ENCODE peak calls at places on chromosome 4, in seven cellular contexts. Z, O, T, D, X, W and G are unnamed samples.

GRCh38 chr4:98659106-98659592 is 738 bp upstream of the TSPAN5 start:
- DNase-seq in T (no peak), W (no peak), D (no peak), Z (no peak), X (no peak), O (no peak), G (no peak)

GRCh38 chr4:102723511-102723910 is 37.3 kb downstream of the MANBA start:
- DNase-seq in W (no peak), Z (no peak), O (no peak), D (no peak), T (no peak), X (no peak), G (no peak)

GRCh38 chr4:56026596-56026995 is 77.9 kb downstream of the CEP135 start:
- DNase-seq in X (no peak), W (no peak), D (no peak), O (peak), Z (no peak), T (no peak), G (no peak)

GRCh38 chr4:41665808-41666207 is 82.7 kb downstream of the PHOX2B start:
- DNase-seq in T (no peak), X (no peak), Z (no peak), D (no peak), O (no peak), W (no peak), G (no peak)

GRCh38 chr4:5656415-5656814 is 51.9 kb downstream of the EVC2 start:
- DNase-seq in T (no peak), W (no peak), Z (no peak), O (no peak), D (no peak), X (no peak), G (no peak)

GRCh38 chr4:25903905-25904747 is 9.9 kb upstream of the SMIM20 start:
- DNase-seq in D (no peak), T (no peak), Z (no peak), W (no peak), X (no peak), O (no peak), G (no peak)

GRCh38 chr4:149264093-149264733 is 551.4 kb downstream of the IQCM start:
- DNase-seq in O (peak), X (peak), T (no peak), D (peak), W (peak), Z (peak), G (peak)

GRCh38 chr4:124804584-124804983 is 92.1 kb upstream of the ANKRD50 start:
- DNase-seq in O (no peak), Z (no peak), X (no peak), W (no peak), D (no peak), T (no peak), G (no peak)

GRCh38 chr4:18938343-18939109 is 917.0 kb upstream of the LCORL start:
- DNase-seq in D (no peak), T (no peak), W (no peak), O (no peak), X (no peak), Z (no peak), G (no peak)

GRCh38 chr4:53923921-53924320 is 140.5 kb downstream of the CHIC2 start:
- DNase-seq in O (no peak), T (no peak), D (no peak), Z (no peak), X (no peak), W (no peak), G (no peak)

GRCh38 chr4:29553842-29554241 is 1166.3 kb upstream of the PCDH7 start:
- DNase-seq in W (no peak), O (peak), T (no peak), X (no peak), D (no peak), Z (no peak), G (no peak)

GRCh38 chr4:126358041-126358440 is 1043.3 kb downstream of the FAT4 start:
- DNase-seq in D (no peak), Z (no peak), T (no peak), X (no peak), O (no peak), W (no peak), G (no peak)

GRCh38 chr4:186792994-186793393 is 69.3 kb upstream of the FAT1 start:
- DNase-seq in O (no peak), X (no peak), W (no peak), T (no peak), Z (no peak), D (no peak), G (no peak)

GRCh38 chr4:70714061-70714468 is 7.7 kb upstream of the RUFY3 start:
- DNase-seq in Z (peak), O (no peak), T (no peak), D (no peak), W (no peak), X (no peak), G (no peak)

GRCh38 chr4:184310171-184310567 is 92.5 kb upstream of the ENPP6 start:
- DNase-seq in X (no peak), Z (no peak), O (no peak), D (no peak), W (no peak), T (no peak), G (no peak)

GRCh38 chr4:121380448-121381147 is at the start of gene QRFPR:
- DNase-seq in O (no peak), T (peak), X (no peak), D (peak), Z (no peak), W (no peak), G (no peak)

GRCh38 chr4:167956676-167957075 is 135.7 kb upstream of the ANXA10 start:
- DNase-seq in D (no peak), Z (no peak), W (no peak), T (no peak), O (no peak), X (no peak), G (no peak)

GRCh38 chr4:82890913-82891727 is at the start of gene SEC31A:
- DNase-seq in X (peak), O (peak), D (peak), T (peak), Z (peak), W (peak), G (peak)

GRCh38 chr4:2783790-2784189 is 9.1 kb upstream of the SH3BP2 start:
- DNase-seq in Z (no peak), O (no peak), T (no peak), W (no peak), D (no peak), X (no peak), G (no peak)

GRCh38 chr4:76473186-76473585 is 38.2 kb downstream of the SHROOM3 start:
- DNase-seq in X (no peak), T (no peak), W (no peak), D (no peak), O (no peak), Z (no peak), G (no peak)

GRCh38 chr4:106329027-106329618 is 12.8 kb downstream of the AIMP1 start:
- DNase-seq in O (peak), T (no peak), W (peak), Z (peak), D (peak), X (no peak), G (peak)

GRCh38 chr4:114911141-114911540 is 202.3 kb downstream of the NDST4 start:
- DNase-seq in O (no peak), Z (no peak), X (no peak), D (no peak), T (no peak), W (no peak), G (no peak)

GRCh38 chr4:126264839-126265238 is 950.1 kb downstream of the FAT4 start:
- DNase-seq in O (no peak), W (no peak), T (no peak), X (no peak), D (no peak), Z (no peak), G (no peak)

GRCh38 chr4:140049024-140049923 is 104.7 kb downstream of the MAML3 start:
- DNase-seq in D (peak), W (no peak), T (no peak), O (no peak), Z (peak), X (no peak), G (no peak)

GRCh38 chr4:147019061-147019460 is 73.4 kb upstream of the TTC29 start:
- DNase-seq in X (no peak), T (no peak), W (peak), D (peak), Z (peak), O (peak), G (peak)

GRCh38 chr4:93063325-93063724 is 759.6 kb downstream of the GRID2 start:
- DNase-seq in T (no peak), O (no peak), Z (no peak), D (no peak), W (no peak), X (no peak), G (no peak)

GRCh38 chr4:8860892-8861575 is 10.6 kb downstream of the HMX1 start:
- DNase-seq in W (peak), Z (no peak), T (no peak), D (peak), X (no peak), O (no peak), G (peak)

GRCh38 chr4:68218044-68218443 is 27.4 kb downstream of the TMPRSS11B start:
- DNase-seq in W (no peak), O (no peak), Z (no peak), T (no peak), D (no peak), X (no peak), G (no peak)

GRCh38 chr4:1241936-1242505 is 6.9 kb downstream of the CTBP1 start:
- DNase-seq in T (no peak), D (peak), W (peak), O (no peak), Z (no peak), X (no peak), G (no peak)

GRCh38 chr4:48237996-48238645 is 31.5 kb downstream of the TEC start:
- DNase-seq in D (no peak), T (no peak), O (no peak), W (no peak), X (no peak), Z (no peak), G (peak)

DNA sequence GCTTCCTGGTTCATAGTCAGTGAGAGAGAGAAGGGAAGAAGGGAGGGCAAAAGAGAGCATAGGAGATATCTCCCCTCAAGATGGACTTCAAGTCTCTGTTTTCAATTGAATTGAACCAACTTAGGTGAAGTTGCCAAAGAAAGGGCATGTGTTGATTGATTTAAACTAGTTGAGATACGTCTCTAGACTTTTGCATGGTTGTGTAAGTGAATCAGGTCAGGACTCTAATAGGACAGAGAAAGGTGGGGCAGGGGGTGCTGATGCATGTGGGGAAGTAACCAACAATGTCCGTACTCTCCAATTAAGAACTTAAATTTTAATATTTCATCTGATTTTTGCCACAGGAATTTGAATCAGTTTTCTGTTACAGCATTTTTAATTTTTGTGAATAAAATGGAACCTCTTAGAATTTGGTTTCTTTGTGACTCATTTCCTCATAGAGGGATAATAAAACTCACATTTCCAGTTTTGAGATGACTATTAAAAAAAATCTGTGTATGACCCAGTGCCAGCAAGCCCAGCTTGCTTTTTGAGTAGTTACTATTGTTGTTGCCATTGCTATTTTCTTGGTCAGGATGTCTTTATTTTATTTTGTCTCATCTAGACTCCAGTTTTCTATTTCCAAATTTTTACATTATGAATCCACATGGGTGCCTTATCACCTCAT is 37.3 kb downstream of the SLIT2 start:
- DNase-seq in W (no peak), Z (no peak), X (no peak), O (no peak), D (no peak), T (no peak), G (no peak)
- TF ChIP-seq JUND in W (no peak), Z (no peak), X (no peak), O (no peak), D (peak), T (no peak), G (no peak)

GRCh38 chr4:152806492-152807125 is 26.9 kb downstream of the ARFIP1 start:
- DNase-seq in W (no peak), O (no peak), D (no peak), X (no peak), T (no peak), Z (peak), G (no peak)
- TF ChIP-seq JUND in W (no peak), O (no peak), D (no peak), X (no peak), T (no peak), Z (no peak), G (no peak)

GRCh38 chr4:38566811-38567398 is 97.1 kb upstream of the KLF3 start:
- DNase-seq in W (no peak), Z (no peak), D (no peak), T (no peak), X (no peak), O (no peak), G (no peak)

GRCh38 chr4:38562751-38563198 is 101.2 kb upstream of the KLF3 start:
- DNase-seq in W (no peak), Z (peak), O (no peak), T (no peak), D (peak), X (no peak), G (no peak)

GRCh38 chr4:38560763-38561558 is 103.0 kb upstream of the KLF3 start:
- DNase-seq in X (peak), Z (no peak), O (no peak), D (no peak), W (no peak), T (no peak), G (no peak)

GRCh38 chr4:38565271-38566199 is 98.5 kb upstream of the KLF3 start:
- DNase-seq in D (no peak), O (no peak), X (no peak), T (no peak), W (no peak), Z (no peak), G (peak)

GRCh38 chr4:38563703-38564490 is 100.1 kb upstream of the KLF3 start:
- DNase-seq in D (no peak), O (no peak), W (no peak), T (no peak), Z (no peak), X (no peak), G (no peak)
- TF ChIP-seq JUND in D (no peak), O (no peak), W (no peak), T (no peak), Z (no peak), X (no peak), G (no peak)

GRCh38 chr4:57614533-57614932 is 504.3 kb upstream of the IGFBP7 start:
- DNase-seq in Z (no peak), O (no peak), X (no peak), D (no peak), T (no peak), W (no peak), G (no peak)

GRCh38 chr4:57607616-57608150 is 497.5 kb upstream of the IGFBP7 start:
- DNase-seq in W (no peak), D (no peak), T (no peak), X (no peak), Z (no peak), O (no peak), G (no peak)

DNA sequence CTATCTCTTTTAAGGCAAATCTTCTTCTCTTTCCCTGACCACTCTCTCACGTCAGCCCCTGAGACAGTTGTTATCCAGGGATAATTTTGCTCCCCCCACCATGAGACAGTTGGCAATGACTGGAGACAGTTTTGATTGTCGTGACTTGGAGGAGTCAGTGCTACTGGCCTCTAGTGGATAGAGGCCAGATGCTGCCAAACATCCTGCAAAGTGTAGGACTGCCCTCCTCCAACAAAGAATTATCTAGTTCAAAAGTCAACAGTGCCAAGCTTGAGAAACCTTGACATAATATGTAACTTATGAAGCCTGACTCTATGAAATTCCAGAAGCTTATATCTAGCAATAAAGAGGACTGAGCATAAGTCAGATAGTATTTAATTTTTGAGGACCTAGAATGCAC is 502.1 kb upstream of the IGFBP7 start:
- DNase-seq in D (no peak), W (no peak), T (no peak), Z (no peak), X (no peak), O (no peak), G (no peak)
- TF ChIP-seq JUND in D (no peak), W (no peak), T (no peak), Z (no peak), X (no peak), O (no peak), G (no peak)

GRCh38 chr4:136742330-136742729 is 790.0 kb downstream of the PCDH18 start:
- DNase-seq in W (no peak), Z (no peak), D (no peak), O (no peak), X (no peak), T (no peak), G (no peak)
- TF ChIP-seq JUND in W (no peak), Z (no peak), D (no peak), O (no peak), X (no peak), T (no peak), G (no peak)